ENCODE peak calls at places on chromosomes 3 and 15, in ten cellular contexts. P, J, M, E, Z, H, A, U, F and B are unnamed samples.

GRCh38 chr15:80870893-80871292 is 91.7 kb downstream of the CEMIP start:
- DNase-seq in U (no peak), F (peak), P (peak), E (no peak), H (peak), A (no peak), M (no peak), Z (no peak), J (no peak), B (no peak)

GRCh38 chr3:10437272-10437994 is 68.0 kb downstream of the ATP2B2 start:
- DNase-seq in H (peak), J (no peak), F (peak), A (peak), U (no peak), E (no peak), P (no peak), M (peak), Z (no peak), B (peak)

GRCh38 chr3:98829246-98829832 is 66.2 kb downstream of the ST3GAL6 start:
- DNase-seq in A (no peak), E (no peak), U (no peak), M (no peak), F (no peak), H (no peak), J (no peak), Z (no peak), P (no peak), B (no peak)

GRCh38 chr3:128341659-128342395 is 124.9 kb downstream of the DNAJB8 start:
- DNase-seq in U (no peak), E (no peak), M (no peak), A (no peak), Z (no peak), H (no peak), J (no peak), F (no peak), P (no peak), B (no peak)

GRCh38 chr15:68574051-68574450 is 4.7 kb upstream of the CORO2B start:
- DNase-seq in P (no peak), E (no peak), M (no peak), H (no peak), Z (no peak), A (no peak), U (no peak), J (no peak), F (no peak), B (no peak)

GRCh38 chr3:127461286-127461685 is 129.2 kb downstream of the TPRA1 start:
- DNase-seq in U (no peak), P (no peak), A (no peak), M (no peak), Z (no peak), E (no peak), F (no peak), J (no peak), H (no peak), B (no peak)

GRCh38 chr3:151345854-151346253 is 16.5 kb upstream of the P2RY13 start:
- DNase-seq in P (peak), F (peak), J (no peak), U (no peak), A (no peak), M (no peak), E (no peak), Z (no peak), H (peak), B (peak)

GRCh38 chr15:26624128-26624527 is 148.7 kb downstream of the GABRB3 start:
- DNase-seq in F (no peak), Z (no peak), E (no peak), H (no peak), P (no peak), A (no peak), J (no peak), M (no peak), U (no peak), B (no peak)

GRCh38 chr3:124138148-124138547 is 146.2 kb upstream of the ROPN1 start:
- DNase-seq in F (no peak), H (no peak), M (no peak), U (no peak), A (no peak), J (no peak), P (no peak), E (no peak), Z (no peak), B (no peak)

GRCh38 chr15:75061272-75061671 is 37.9 kb downstream of the PPCDC start:
- DNase-seq in A (peak), E (no peak), P (no peak), J (no peak), Z (no peak), F (peak), M (no peak), H (peak), U (no peak), B (no peak)